ENCODE peak calls at places on chromosomes 13 and 19, in nine cellular contexts. G is ovary, H is heart right ventricle, U is thoracic aorta, M is mucosa of descending colon, Q is endothelial cell of umbilical vein, N is heart left ventricle, W is psoas muscle, Y is tibial nerve. V is an unnamed sample.

GRCh38 chr19:883661-884211 is 9.3 kb downstream of the MED16 start:
- DNase-seq in W (no peak), U (no peak), H (no peak), Y (no peak), Q (no peak), M (no peak), N (no peak), G (no peak), V (no peak)

GRCh38 chr13:46628622-46629365 is 75.8 kb downstream of the LRCH1 start:
- DNase-seq in Y (no peak), W (no peak), G (no peak), N (no peak), H (no peak), M (no peak), Q (no peak), U (no peak), V (no peak)

GRCh38 chr19:45087531-45087930 is 5.4 kb upstream of the PPP1R37 start:
- DNase-seq in N (no peak), M (no peak), W (no peak), G (no peak), U (no peak), H (no peak), Y (no peak), Q (no peak), V (no peak)

GRCh38 chr19:7098096-7098495 is 28.6 kb downstream of the ZNF557 start:
- DNase-seq in G (no peak), Q (no peak), W (no peak), H (no peak), Y (no peak), U (no peak), M (no peak), N (no peak), V (no peak)

GRCh38 chr19:49567722-49568454 is 12.5 kb downstream of the NOSIP start:
- DNase-seq in Y (no peak), M (peak; percentile 72), W (no peak), N (no peak), U (no peak), Q (no peak), H (no peak), G (no peak), V (no peak)

GRCh38 chr19:5628919-5629481 is 6.1 kb downstream of the SAFB start:
- DNase-seq in U (no peak), W (no peak), G (no peak), N (no peak), H (no peak), M (no peak), Y (no peak), Q (no peak), V (no peak)

GRCh38 chr13:38386421-38386820 is 36.8 kb downstream of the UFM1 start:
- DNase-seq in M (no peak), G (no peak), Q (no peak), H (no peak), W (no peak), Y (no peak), U (no peak), N (no peak), V (no peak)

GRCh38 chr13:61142506-61142905 is 273.1 kb downstream of the PCDH20 start:
- DNase-seq in M (no peak), G (no peak), Q (no peak), W (no peak), N (no peak), H (no peak), Y (no peak), U (no peak), V (no peak)

GRCh38 chr13:60873116-60873515 is 476.1 kb downstream of the TDRD3 start:
- DNase-seq in G (no peak), H (no peak), N (no peak), W (no peak), M (no peak), Q (no peak), U (no peak), Y (no peak), V (no peak)

GRCh38 chr13:77611068-77611467 is 75.6 kb downstream of the SCEL start:
- DNase-seq in Q (no peak), Y (no peak), U (no peak), G (no peak), H (no peak), W (no peak), M (no peak), N (no peak), V (no peak)

GRCh38 chr13:26497991-26498423 is 59.5 kb upstream of the WASF3 start:
- DNase-seq in U (no peak), G (no peak), N (no peak), M (no peak), Y (no peak), Q (peak; percentile 49), H (no peak), W (no peak), V (no peak)

GRCh38 chr19:17847538-17848366 is at the start of gene JAK3:
- DNase-seq in N (peak; percentile 67), M (peak; percentile 61), W (peak; percentile 58), G (peak; percentile 90), U (no peak), Y (no peak), H (peak; percentile 63), Q (peak; percentile 70), V (peak; percentile 79)

GRCh38 chr13:106178816-106179215 is 356.6 kb downstream of the EFNB2 start:
- DNase-seq in Q (no peak), G (no peak), H (no peak), Y (no peak), W (no peak), M (no peak), N (no peak), U (no peak), V (no peak)

GRCh38 chr13:102073251-102073650 is 328.6 kb downstream of the FGF14 start:
- DNase-seq in N (no peak), H (no peak), U (no peak), Q (no peak), Y (no peak), G (no peak), W (no peak), M (no peak), V (no peak)

GRCh38 chr19:13917888-13918406 is 11.9 kb downstream of the CC2D1A start:
- DNase-seq in Q (no peak), N (peak; percentile 64), G (no peak), H (peak; percentile 54), U (no peak), Y (no peak), W (no peak), M (no peak), V (no peak)

GRCh38 chr19:18168673-18169381 is 4.8 kb upstream of the IFI30 start:
- DNase-seq in Q (no peak), G (no peak), M (no peak), H (no peak), U (no peak), N (no peak), W (no peak), Y (no peak), V (no peak)

GRCh38 chr19:18895038-18895827 is 725 bp downstream of the CERS1 start:
- DNase-seq in G (no peak), N (no peak), W (peak; percentile 57), Y (no peak), H (no peak), Q (peak; percentile 42), M (peak; percentile 22), U (no peak), V (peak; percentile 76)

GRCh38 chr19:24033962-24034342 is 53.0 kb upstream of the ZNF254 start:
- DNase-seq in N (peak; percentile 32), Y (no peak), M (peak; percentile 69), H (peak; percentile 21), Q (peak; percentile 77), W (peak; percentile 36), U (peak; percentile 16), G (peak; percentile 31), V (peak; percentile 27)

GRCh38 chr19:35267818-35268545 is 780 bp upstream of the USF2 start:
- DNase-seq in Q (peak; percentile 65), N (peak; percentile 82), H (peak; percentile 72), G (peak; percentile 83), M (peak; percentile 78), Y (peak; percentile 54), W (peak; percentile 83), U (no peak), V (peak; percentile 75)

GRCh38 chr19:41541990-41542584 is 33.9 kb upstream of the CEACAM21 start:
- DNase-seq in Q (peak; percentile 67), N (peak; percentile 52), G (no peak), Y (peak; percentile 38), H (peak; percentile 67), U (no peak), M (peak; percentile 83), W (peak; percentile 47), V (peak; percentile 63)

GRCh38 chr19:51965583-51965982 is 21.1 kb downstream of the ZNF350 start:
- DNase-seq in N (no peak), H (no peak), Y (no peak), Q (no peak), W (no peak), G (no peak), U (no peak), M (no peak), V (no peak)
- H3K9me3 ChIP-seq in N (peaks cover 81% of the 10 kb centered on the region), H (peaks cover 91% of the 10 kb centered on the region), Y (peaks cover 85% of the 10 kb centered on the region), Q (peaks cover 2% of the 10 kb centered on the region), W (peaks cover 93% of the 10 kb centered on the region), G (peaks cover 68% of the 10 kb centered on the region), U (peaks cover 100% of the 10 kb centered on the region), M (peaks cover 97% of the 10 kb centered on the region), V (no peaks in the 10 kb centered on the region)

GRCh38 chr13:50435011-50435410 is 408.5 kb downstream of the DLEU7 start:
- DNase-seq in W (no peak), N (no peak), M (no peak), H (no peak), U (no peak), Q (no peak), G (no peak), Y (no peak), V (no peak)
- TF ChIP-seq CTCF in W (no peak), N (no peak), M (no peak), H (no peak), U (no peak), Q (no peak), G (no peak), Y (no peak), V (no peak)

DNA sequence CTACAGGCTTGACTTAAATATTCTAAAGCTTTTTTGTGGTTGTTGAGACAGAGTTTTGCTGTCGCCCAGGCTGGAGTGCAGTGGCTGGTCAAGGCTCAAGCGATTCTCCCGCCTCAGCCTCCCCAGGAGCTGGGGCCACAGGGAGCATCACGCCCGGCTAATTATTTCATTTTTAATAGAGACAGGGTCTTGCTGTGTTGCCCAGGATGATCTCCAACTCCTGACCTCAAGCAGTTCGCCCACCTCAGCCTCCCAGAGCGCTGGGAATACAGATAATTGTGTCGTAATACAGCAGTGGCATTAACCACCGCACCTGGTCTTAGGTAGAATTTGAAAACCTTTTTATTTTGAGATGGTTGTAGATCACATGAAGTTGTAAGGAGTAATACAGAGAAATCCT is 1.5 kb upstream of the DCUN1D2 start:
- DNase-seq in H (no peak), N (no peak), M (no peak), G (no peak), Q (no peak), W (no peak), Y (no peak), U (no peak), V (no peak)
- H3K4me1 ChIP-seq in H (peaks cover 84% of the 10 kb centered on the region), N (peaks cover 31% of the 10 kb centered on the region), M (peaks cover 33% of the 10 kb centered on the region), G (peaks cover 16% of the 10 kb centered on the region), Q (peaks cover 49% of the 10 kb centered on the region), W (peaks cover 64% of the 10 kb centered on the region), Y (peaks cover 73% of the 10 kb centered on the region), U (peaks cover 69% of the 10 kb centered on the region), V (peaks cover 18% of the 10 kb centered on the region)

DNA sequence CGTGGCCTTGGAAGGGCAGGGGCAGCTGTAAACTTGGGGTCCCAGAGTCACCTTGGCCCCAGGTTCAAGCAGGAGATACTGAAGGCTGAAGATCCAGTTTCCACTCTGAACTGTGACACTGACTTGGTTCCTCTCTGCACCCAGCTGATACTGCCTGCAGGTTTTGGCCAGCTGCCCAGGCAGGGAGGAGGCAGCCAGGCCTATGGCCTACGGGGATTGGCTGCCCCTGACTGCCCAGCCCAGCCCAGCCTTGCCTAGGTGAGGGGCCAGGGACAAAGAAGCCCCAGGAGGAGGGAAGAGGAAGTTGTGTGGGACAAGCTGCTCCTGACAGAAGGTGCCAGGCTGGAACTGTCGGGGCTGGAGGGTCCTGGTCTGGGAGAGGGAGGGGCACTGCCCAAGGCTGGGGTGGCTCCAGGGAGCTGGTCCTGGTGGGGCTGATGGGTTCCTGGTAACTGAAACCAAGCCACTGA is 51.7 kb upstream of the CYP4F8 start:
- DNase-seq in U (no peak), H (no peak), G (peak; percentile 67), Q (no peak), M (peak; percentile 74), W (no peak), Y (no peak), N (no peak), V (peak; percentile 65)
- H3K9me3 ChIP-seq in U (no peaks in the 10 kb centered on the region), H (no peaks in the 10 kb centered on the region), G (no peaks in the 10 kb centered on the region), Q (no peaks in the 10 kb centered on the region), M (no peaks in the 10 kb centered on the region), W (no peaks in the 10 kb centered on the region), Y (no peaks in the 10 kb centered on the region), N (no peaks in the 10 kb centered on the region), V (no peaks in the 10 kb centered on the region)